ENCODE peak calls at places on chromosome 9, in five cellular contexts. N is stimulated activated CD4-positive, alpha-beta T cell treated with anti-CD3 and anti-CD28 coated beads, Interleukin-15, amount 100 ng/mL, for 24 hours; P is EL; I is BE2C; O is frontal cortex. G is an unnamed sample.

GRCh38 chr9:33225319-33226152 is 14.4 kb upstream of the SPINK4 start:
- DNase-seq in N (peak; percentile 81), P (peak; percentile 76), I (peak; percentile 59), O (peak; percentile 51), G (peak; percentile 55)

GRCh38 chr9:129081388-129081889 is 528 bp downstream of the DOLPP1 start:
- DNase-seq in N (peak; percentile 46), P (no peak), O (peak; percentile 88), I (no peak), G (no peak)

GRCh38 chr9:15299374-15299939 is 7.6 kb downstream of the TTC39B start:
- DNase-seq in P (no peak), O (no peak), N (peak; percentile 73), I (no peak), G (no peak)

GRCh38 chr9:113996531-113997001 is 81.5 kb downstream of the AMBP start:
- DNase-seq in I (no peak), O (no peak), P (no peak), N (no peak), G (no peak)

GRCh38 chr9:89598926-89599325 is 5.9 kb upstream of the GADD45G start:
- DNase-seq in N (no peak), O (no peak), P (no peak), I (no peak), G (no peak)

GRCh38 chr9:105242062-105242461 is 2.4 kb upstream of the SLC44A1 start:
- DNase-seq in N (no peak), I (no peak), O (no peak), P (no peak), G (no peak)

GRCh38 chr9:85108229-85108628 is 438.7 kb downstream of the NTRK2 start:
- DNase-seq in O (no peak), N (no peak), I (no peak), P (no peak), G (no peak)

GRCh38 chr9:107141967-107142366 is 141.1 kb upstream of the RAD23B start:
- DNase-seq in N (no peak), O (no peak), I (no peak), P (no peak), G (no peak)

GRCh38 chr9:21677834-21678233 is 124.6 kb upstream of the MTAP start:
- DNase-seq in P (peak; percentile 84), O (no peak), I (no peak), N (no peak), G (peak; percentile 74)

GRCh38 chr9:105405514-105406131 is 42.2 kb upstream of the FSD1L start:
- DNase-seq in I (no peak), N (peak; percentile 61), O (no peak), P (no peak), G (no peak)

GRCh38 chr9:32705059-32705458 is 69.6 kb upstream of the TAF1L start:
- DNase-seq in O (no peak), I (no peak), N (no peak), P (peak; percentile 48), G (peak; percentile 73)

GRCh38 chr9:130343445-130343918 is 77.9 kb downstream of the HMCN2 start:
- DNase-seq in I (peak; percentile 65), P (no peak), O (no peak), N (peak; percentile 48), G (no peak)

GRCh38 chr9:17578911-17579793 is at the start of gene SH3GL2:
- DNase-seq in O (peak; percentile 59), P (peak; percentile 51), I (peak; percentile 9), N (peak; percentile 27), G (no peak)

GRCh38 chr9:78011037-78011436 is 20.6 kb downstream of the GNAQ start:
- DNase-seq in P (no peak), O (no peak), N (no peak), I (no peak), G (no peak)

GRCh38 chr9:93567271-93567959 is 9.0 kb upstream of the PHF2 start:
- DNase-seq in N (peak; percentile 22), P (peak; percentile 17), I (no peak), O (peak; percentile 46), G (peak; percentile 15)

GRCh38 chr9:135514342-135515082 is 6.7 kb upstream of the LCN1 start:
- DNase-seq in O (no peak), P (no peak), I (no peak), N (no peak), G (no peak)

GRCh38 chr9:125924351-125924750 is 177.2 kb downstream of the PBX3 start:
- DNase-seq in P (no peak), O (no peak), N (no peak), I (no peak), G (no peak)

GRCh38 chr9:138049085-138049778 is 171.7 kb downstream of the CACNA1B start:
- DNase-seq in I (no peak), P (no peak), O (no peak), N (no peak), G (no peak)

GRCh38 chr9:20650750-20651299 is 28.5 kb upstream of the MLLT3 start:
- DNase-seq in P (no peak), O (no peak), I (no peak), N (no peak), G (no peak)

GRCh38 chr9:100379862-100380261 is 27.1 kb upstream of the TEX10 start:
- DNase-seq in N (no peak), O (no peak), I (no peak), P (peak; percentile 90), G (peak; percentile 12)

GRCh38 chr9:82254646-82255367 is 266.2 kb downstream of the SPATA31D1 start:
- DNase-seq in P (no peak), O (no peak), N (no peak), I (no peak), G (no peak)

GRCh38 chr9:133160742-133161541 is 2.8 kb downstream of the GBGT1 start:
- DNase-seq in I (peak; percentile 62), N (peak; percentile 51), P (peak; percentile 65), O (peak; percentile 83), G (peak; percentile 71)

GRCh38 chr9:113787871-113788270 is 88.2 kb upstream of the ZNF618 start:
- DNase-seq in N (no peak), O (no peak), P (no peak), I (no peak), G (no peak)

GRCh38 chr9:34610434-34611206 is 1.3 kb downstream of the RPP25L start:
- DNase-seq in P (no peak), I (no peak), O (no peak), N (no peak), G (no peak)

GRCh38 chr9:92224177-92224576 is 69.3 kb downstream of the IARS1 start:
- DNase-seq in N (no peak), O (no peak), I (no peak), P (no peak), G (no peak)

GRCh38 chr9:69149321-69149807 is 24.7 kb upstream of the TJP2 start:
- DNase-seq in N (no peak), I (no peak), O (no peak), P (peak; percentile 53), G (no peak)

G was measured in PC-9.